ENCODE peak calls at places on chromosomes 12 and 14, in seven cellular contexts. T, E, Y, D, R, A and Q are unnamed samples. For H3K36me3 and H3K4me1, the result is how much of the 10 kb centered on the place peaks cover.

GRCh38 chr12:88993655-88994054 is 358.6 kb downstream of the DUSP6 start:
- DNase-seq in Y (no peak), E (no peak), A (peak), T (peak), D (no peak), R (no peak), Q (no peak)

GRCh38 chr14:92253381-92253894 is 69.5 kb upstream of the SLC24A4 start:
- DNase-seq in Y (no peak), T (no peak), E (no peak), D (no peak), A (no peak), R (no peak), Q (no peak)

GRCh38 chr12:115867854-115868253 is 409.6 kb downstream of the MED13L start:
- DNase-seq in Y (no peak), T (no peak), R (no peak), D (no peak), E (no peak), A (no peak), Q (no peak)

GRCh38 chr12:52230364-52231281 is 2.4 kb upstream of the KRT7 start:
- DNase-seq in A (peak), Y (peak), T (peak), E (peak), R (peak), D (no peak), Q (no peak)

GRCh38 chr14:106228541-106229158 is 702.3 kb downstream of the TMEM121 start:
- DNase-seq in R (no peak), T (no peak), Y (no peak), A (no peak), E (no peak), D (no peak), Q (no peak)

GRCh38 chr12:44076892-44077291 is 241.0 kb downstream of the TMEM117 start:
- DNase-seq in T (no peak), A (no peak), D (no peak), R (no peak), Y (no peak), E (no peak), Q (no peak)

GRCh38 chr14:22177870-22178269 is 411.2 kb downstream of the DAD1 start:
- DNase-seq in Y (no peak), E (no peak), T (no peak), D (no peak), A (no peak), R (no peak), Q (no peak)

GRCh38 chr14:90647469-90647868 is 168.8 kb downstream of the TTC7B start:
- DNase-seq in D (no peak), R (no peak), Y (no peak), A (no peak), T (no peak), E (no peak), Q (no peak)

GRCh38 chr14:57512221-57512620 is 18.6 kb upstream of the CCDC198 start:
- DNase-seq in D (no peak), A (no peak), E (no peak), T (no peak), Y (no peak), R (no peak), Q (no peak)

GRCh38 chr12:2376855-2377657 is 324.3 kb downstream of the CACNA1C start:
- DNase-seq in R (no peak), A (no peak), T (no peak), D (no peak), Y (no peak), E (no peak), Q (no peak)

GRCh38 chr12:63302269-63302940 is 151.4 kb upstream of the AVPR1A start:
- DNase-seq in R (no peak), E (no peak), A (no peak), T (no peak), Y (no peak), D (no peak), Q (no peak)

GRCh38 chr14:61860294-61860918 is 98.2 kb downstream of the SNAPC1 start:
- DNase-seq in T (peak), D (no peak), E (peak), R (no peak), A (peak), Y (peak), Q (no peak)

GRCh38 chr12:110790301-110790700 is 47.6 kb upstream of the PPP1CC start:
- DNase-seq in Y (no peak), A (no peak), E (no peak), R (no peak), D (no peak), T (no peak), Q (no peak)

GRCh38 chr14:37594238-37594915 is 672 bp downstream of the FOXA1 start:
- DNase-seq in R (no peak), Y (peak), D (no peak), A (peak), T (peak), E (peak), Q (no peak)

GRCh38 chr12:46472144-46472705 is 99.7 kb upstream of the SLC38A2 start:
- DNase-seq in R (no peak), A (no peak), Y (no peak), T (no peak), D (no peak), E (no peak), Q (no peak)

GRCh38 chr14:103828315-103828967 is 18.9 kb downstream of the PPP1R13B start:
- DNase-seq in R (no peak), E (peak), Y (peak), T (no peak), D (peak), A (peak), Q (no peak)

GRCh38 chr14:104016873-104017650 is 68.4 kb upstream of the ASPG start:
- DNase-seq in A (no peak), E (no peak), R (no peak), T (no peak), Y (no peak), D (no peak), Q (no peak)

GRCh38 chr12:108332791-108333382 is 6.2 kb downstream of the CMKLR1 start:
- DNase-seq in D (no peak), E (peak), Y (peak), T (no peak), A (no peak), R (peak), Q (peak)

GRCh38 chr14:20376071-20376588 is 32.7 kb downstream of the PARP2 start:
- DNase-seq in T (no peak), E (no peak), A (no peak), R (no peak), D (no peak), Y (no peak), Q (no peak)

GRCh38 chr12:130775953-130776856 is 60.1 kb upstream of the RIMBP2 start:
- DNase-seq in D (peak), T (no peak), A (peak), E (peak), Y (peak), R (no peak), Q (no peak)

DNA sequence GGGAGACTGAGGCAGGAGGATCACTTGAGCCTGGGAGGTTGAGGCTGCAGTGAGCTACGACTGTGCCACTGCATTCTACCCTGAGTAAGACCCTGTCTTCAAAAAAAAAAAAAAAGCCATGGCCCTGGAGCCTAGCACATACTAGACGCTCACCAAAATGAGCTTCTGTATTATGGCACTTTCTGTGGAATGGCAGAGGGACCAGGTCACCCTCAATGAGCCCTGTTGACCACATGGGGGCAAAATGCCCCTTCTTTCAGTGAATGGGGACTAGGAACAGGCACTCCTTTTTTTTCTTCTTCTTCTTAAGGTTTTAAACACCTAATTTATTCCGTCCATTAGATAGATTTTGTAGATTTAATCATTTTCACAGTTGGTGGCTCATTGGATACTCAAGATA is 50.5 kb downstream of the FAM222A start:
- DNase-seq in Y (no peak), A (no peak), T (peak), R (no peak), D (peak), E (no peak), Q (no peak)
- TF ChIP-seq CTCF in Y (no peak), A (peak), T (peak), R (no peak), D (no peak), E (no peak), Q (no peak)

GRCh38 chr14:101982621-101983020 is 18.2 kb downstream of the DYNC1H1 start:
- DNase-seq in R (no peak), A (no peak), D (no peak), Y (no peak), E (no peak), T (no peak), Q (no peak)

GRCh38 chr14:101980251-101980650 is 15.9 kb downstream of the DYNC1H1 start:
- DNase-seq in R (no peak), T (no peak), Y (no peak), A (peak), D (no peak), E (no peak), Q (no peak)

GRCh38 chr14:101977311-101978071 is 13.1 kb downstream of the DYNC1H1 start:
- DNase-seq in R (no peak), E (no peak), Y (no peak), A (peak), T (no peak), D (no peak), Q (no peak)

GRCh38 chr14:101979666-101980065 is 15.3 kb downstream of the DYNC1H1 start:
- DNase-seq in A (peak), R (no peak), E (no peak), Y (no peak), T (no peak), D (no peak), Q (no peak)

GRCh38 chr14:101980700-101981099 is 16.3 kb downstream of the DYNC1H1 start:
- DNase-seq in E (peak), D (peak), R (peak), Y (peak), T (no peak), A (peak), Q (peak)
- H3K36me3 ChIP-seq in E (under half), D (under half), R (under half), Y (under half), T (half or more), A (half or more), Q (under half)

DNA sequence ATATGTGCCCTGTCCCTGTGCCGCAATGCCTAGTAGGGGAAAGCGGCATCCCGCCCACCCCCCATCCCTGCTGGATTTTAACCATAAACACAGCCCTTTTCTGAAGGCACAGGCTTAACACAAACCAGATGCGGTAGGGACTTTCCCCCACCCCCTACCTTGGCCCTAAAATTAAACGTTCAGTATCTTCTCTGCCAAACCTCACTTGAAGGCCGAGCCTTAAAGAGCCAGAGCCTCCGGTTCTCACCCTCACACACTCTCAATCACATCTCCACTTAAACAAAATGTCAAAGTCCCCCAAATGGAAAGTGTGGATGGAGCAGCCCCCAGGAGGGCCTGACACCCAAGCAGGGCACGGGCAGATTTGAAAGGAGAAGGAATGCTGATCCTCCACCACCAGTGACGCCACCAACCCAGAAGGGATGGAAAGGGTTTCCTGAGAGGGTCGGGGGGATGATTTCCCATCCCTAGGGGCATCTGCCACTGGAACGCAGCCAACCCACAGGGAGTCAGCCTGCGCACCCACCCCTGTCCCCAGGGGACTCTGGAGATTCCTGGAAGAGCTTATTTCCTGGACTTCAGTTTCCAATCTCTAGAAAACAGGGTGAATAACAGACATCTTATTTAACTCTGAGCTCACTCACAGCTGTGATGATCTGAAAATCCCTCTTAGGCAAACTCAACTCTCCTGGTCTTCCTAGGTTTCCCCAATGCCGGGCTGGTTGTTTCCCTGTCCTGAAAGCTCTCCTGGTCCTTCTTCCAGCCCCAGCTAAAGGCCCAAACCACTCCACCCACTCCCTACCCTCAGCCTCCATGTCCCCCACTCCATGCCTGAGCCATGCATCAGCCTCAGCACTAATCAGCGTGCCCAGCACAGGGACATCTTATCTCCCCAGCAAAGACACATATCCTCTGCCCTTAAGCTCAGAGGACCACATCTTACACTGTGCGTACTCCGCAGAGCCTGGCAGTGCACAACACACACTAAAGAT is 26.3 kb downstream of the ACTN1 start:
- DNase-seq in Y (peak), T (peak), E (no peak), D (peak), A (no peak), R (no peak), Q (no peak)
- H3K4me1 ChIP-seq in Y (half or more), T (half or more), E (under half), D (under half), A (under half), R (under half), Q (half or more)

DNA sequence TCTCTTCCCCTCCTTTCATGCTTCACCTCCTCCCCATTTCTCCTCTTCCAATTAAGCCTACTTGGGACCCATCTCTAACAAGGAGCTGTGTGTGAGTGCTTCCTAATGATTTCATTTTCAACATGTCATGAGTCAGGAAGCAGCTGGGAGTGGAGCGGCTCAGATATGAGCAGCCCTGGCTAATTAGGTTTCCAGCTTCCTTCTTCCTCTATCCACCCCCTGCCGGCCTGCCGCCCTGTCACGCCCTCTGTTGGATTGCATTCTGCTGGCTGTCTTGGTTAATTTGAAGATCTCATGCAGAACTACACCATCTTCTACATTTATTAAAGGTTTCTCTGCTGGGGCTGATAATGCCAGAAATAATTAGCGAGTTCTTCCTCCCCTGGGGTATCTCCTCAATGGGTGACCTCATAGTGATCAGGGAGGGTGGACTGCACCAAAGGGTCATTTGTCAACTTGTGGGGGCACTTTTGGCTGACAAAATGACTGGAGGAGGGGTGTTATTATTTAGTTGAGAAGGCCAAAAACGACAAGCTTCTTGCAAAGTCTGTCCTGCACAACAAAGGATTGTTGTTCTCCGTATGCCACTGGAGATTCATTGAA is 300.9 kb upstream of the SRRM4 start:
- DNase-seq in D (no peak), R (no peak), E (no peak), A (no peak), Y (peak), T (no peak), Q (no peak)
- TF ChIP-seq CTCF in D (no peak), R (no peak), E (no peak), A (no peak), Y (no peak), T (no peak), Q (no peak)